ENCODE peak calls at places on chromosomes 3 and 15, in ten cellular contexts. One of them, this sample, is unnamed.

GRCh38 chr15:53212785-53213184 is 422.6 kb upstream of the ONECUT1 start:
- DNase-seq in lower lobe of right lung: no peak
- DNase-seq in HCEC 1CT: no peak
- DNase-seq in psoas muscle: no peak
- DNase-seq in astrocyte of the spinal cord: no peak
- DNase-seq in T follicular helper cell: no peak
- DNase-seq in stimulated activated CD4-positive, alpha-beta T cell treated with anti-CD3 and anti-CD28 coated beads, Interleukin-1b, Interleukin-23, amount 100 ng/mL, for 4 hours: no peak
- DNase-seq in adrenal gland: no peak
- DNase-seq in tibial nerve: no peak
- DNase-seq in astrocyte: no peak
- DNase-seq in this sample: no peak

GRCh38 chr3:106261915-106262683 is 393.3 kb upstream of the CBLB start:
- DNase-seq in lower lobe of right lung: no peak
- DNase-seq in HCEC 1CT: peak
- DNase-seq in psoas muscle: no peak
- DNase-seq in astrocyte of the spinal cord: peak
- DNase-seq in T follicular helper cell: no peak
- DNase-seq in stimulated activated CD4-positive, alpha-beta T cell treated with anti-CD3 and anti-CD28 coated beads, Interleukin-1b, Interleukin-23, amount 100 ng/mL, for 4 hours: no peak
- DNase-seq in adrenal gland: no peak
- DNase-seq in tibial nerve: no peak
- DNase-seq in astrocyte: peak
- DNase-seq in this sample: peak

GRCh38 chr3:151305778-151306157 is 10.9 kb downstream of the GPR87 start:
- DNase-seq in lower lobe of right lung: no peak
- DNase-seq in HCEC 1CT: no peak
- DNase-seq in psoas muscle: no peak
- DNase-seq in astrocyte of the spinal cord: no peak
- DNase-seq in T follicular helper cell: no peak
- DNase-seq in stimulated activated CD4-positive, alpha-beta T cell treated with anti-CD3 and anti-CD28 coated beads, Interleukin-1b, Interleukin-23, amount 100 ng/mL, for 4 hours: no peak
- DNase-seq in adrenal gland: no peak
- DNase-seq in tibial nerve: no peak
- DNase-seq in astrocyte: no peak
- DNase-seq in this sample: no peak

GRCh38 chr3:46922871-46923558 is 45.5 kb downstream of the PTH1R start:
- DNase-seq in lower lobe of right lung: peak
- DNase-seq in HCEC 1CT: no peak
- DNase-seq in psoas muscle: peak
- DNase-seq in astrocyte of the spinal cord: no peak
- DNase-seq in T follicular helper cell: no peak
- DNase-seq in stimulated activated CD4-positive, alpha-beta T cell treated with anti-CD3 and anti-CD28 coated beads, Interleukin-1b, Interleukin-23, amount 100 ng/mL, for 4 hours: no peak
- DNase-seq in adrenal gland: no peak
- DNase-seq in tibial nerve: no peak
- DNase-seq in astrocyte: no peak
- DNase-seq in this sample: no peak

GRCh38 chr3:168154101-168154500 is 58.4 kb upstream of the GOLIM4 start:
- DNase-seq in lower lobe of right lung: no peak
- DNase-seq in HCEC 1CT: no peak
- DNase-seq in psoas muscle: no peak
- DNase-seq in astrocyte of the spinal cord: no peak
- DNase-seq in T follicular helper cell: no peak
- DNase-seq in stimulated activated CD4-positive, alpha-beta T cell treated with anti-CD3 and anti-CD28 coated beads, Interleukin-1b, Interleukin-23, amount 100 ng/mL, for 4 hours: no peak
- DNase-seq in adrenal gland: no peak
- DNase-seq in tibial nerve: no peak
- DNase-seq in astrocyte: no peak
- DNase-seq in this sample: no peak

GRCh38 chr3:124121379-124122336 is 129.7 kb upstream of the ROPN1 start:
- DNase-seq in lower lobe of right lung: no peak
- DNase-seq in HCEC 1CT: no peak
- DNase-seq in psoas muscle: no peak
- DNase-seq in astrocyte of the spinal cord: no peak
- DNase-seq in T follicular helper cell: no peak
- DNase-seq in stimulated activated CD4-positive, alpha-beta T cell treated with anti-CD3 and anti-CD28 coated beads, Interleukin-1b, Interleukin-23, amount 100 ng/mL, for 4 hours: no peak
- DNase-seq in adrenal gland: no peak
- DNase-seq in tibial nerve: no peak
- DNase-seq in astrocyte: no peak
- DNase-seq in this sample: no peak

GRCh38 chr3:138694287-138695007 is 85.9 kb downstream of the FAIM start:
- DNase-seq in lower lobe of right lung: no peak
- DNase-seq in HCEC 1CT: peak
- DNase-seq in psoas muscle: no peak
- DNase-seq in astrocyte of the spinal cord: peak
- DNase-seq in T follicular helper cell: no peak
- DNase-seq in stimulated activated CD4-positive, alpha-beta T cell treated with anti-CD3 and anti-CD28 coated beads, Interleukin-1b, Interleukin-23, amount 100 ng/mL, for 4 hours: no peak
- DNase-seq in adrenal gland: peak
- DNase-seq in tibial nerve: no peak
- DNase-seq in astrocyte: peak
- DNase-seq in this sample: peak

GRCh38 chr15:32778391-32779176 is 60.8 kb downstream of the GREM1 start:
- DNase-seq in lower lobe of right lung: no peak
- DNase-seq in HCEC 1CT: no peak
- DNase-seq in psoas muscle: no peak
- DNase-seq in astrocyte of the spinal cord: no peak
- DNase-seq in T follicular helper cell: no peak
- DNase-seq in stimulated activated CD4-positive, alpha-beta T cell treated with anti-CD3 and anti-CD28 coated beads, Interleukin-1b, Interleukin-23, amount 100 ng/mL, for 4 hours: no peak
- DNase-seq in adrenal gland: no peak
- DNase-seq in tibial nerve: no peak
- DNase-seq in astrocyte: peak
- DNase-seq in this sample: no peak

GRCh38 chr3:155744626-155745324 is at the start of gene PLCH1:
- DNase-seq in lower lobe of right lung: peak
- DNase-seq in HCEC 1CT: peak
- DNase-seq in psoas muscle: peak
- DNase-seq in astrocyte of the spinal cord: peak
- DNase-seq in T follicular helper cell: peak
- DNase-seq in stimulated activated CD4-positive, alpha-beta T cell treated with anti-CD3 and anti-CD28 coated beads, Interleukin-1b, Interleukin-23, amount 100 ng/mL, for 4 hours: peak
- DNase-seq in adrenal gland: peak
- DNase-seq in tibial nerve: peak
- DNase-seq in astrocyte: peak
- DNase-seq in this sample: peak

GRCh38 chr15:70023064-70023768 is 74.5 kb downstream of the TLE3 start:
- DNase-seq in lower lobe of right lung: peak
- DNase-seq in HCEC 1CT: peak
- DNase-seq in psoas muscle: no peak
- DNase-seq in astrocyte of the spinal cord: peak
- DNase-seq in T follicular helper cell: peak
- DNase-seq in stimulated activated CD4-positive, alpha-beta T cell treated with anti-CD3 and anti-CD28 coated beads, Interleukin-1b, Interleukin-23, amount 100 ng/mL, for 4 hours: no peak
- DNase-seq in adrenal gland: no peak
- DNase-seq in tibial nerve: no peak
- DNase-seq in astrocyte: peak
- DNase-seq in this sample: peak

GRCh38 chr3:73453676-73454075 is 171.1 kb downstream of the PDZRN3 start:
- DNase-seq in lower lobe of right lung: no peak
- DNase-seq in HCEC 1CT: no peak
- DNase-seq in psoas muscle: no peak
- DNase-seq in astrocyte of the spinal cord: peak
- DNase-seq in T follicular helper cell: no peak
- DNase-seq in stimulated activated CD4-positive, alpha-beta T cell treated with anti-CD3 and anti-CD28 coated beads, Interleukin-1b, Interleukin-23, amount 100 ng/mL, for 4 hours: no peak
- DNase-seq in adrenal gland: no peak
- DNase-seq in tibial nerve: no peak
- DNase-seq in astrocyte: peak
- DNase-seq in this sample: no peak

GRCh38 chr3:23949784-23950183 is 4.7 kb downstream of the NR1D2 start:
- DNase-seq in lower lobe of right lung: no peak
- DNase-seq in HCEC 1CT: no peak
- DNase-seq in psoas muscle: peak
- DNase-seq in astrocyte of the spinal cord: peak
- DNase-seq in T follicular helper cell: no peak
- DNase-seq in stimulated activated CD4-positive, alpha-beta T cell treated with anti-CD3 and anti-CD28 coated beads, Interleukin-1b, Interleukin-23, amount 100 ng/mL, for 4 hours: no peak
- DNase-seq in adrenal gland: peak
- DNase-seq in tibial nerve: no peak
- DNase-seq in astrocyte: no peak
- DNase-seq in this sample: no peak

GRCh38 chr3:37853691-37854413 is 7.8 kb upstream of the CTDSPL start:
- DNase-seq in lower lobe of right lung: no peak
- DNase-seq in HCEC 1CT: no peak
- DNase-seq in psoas muscle: no peak
- DNase-seq in astrocyte of the spinal cord: no peak
- DNase-seq in T follicular helper cell: no peak
- DNase-seq in stimulated activated CD4-positive, alpha-beta T cell treated with anti-CD3 and anti-CD28 coated beads, Interleukin-1b, Interleukin-23, amount 100 ng/mL, for 4 hours: no peak
- DNase-seq in adrenal gland: no peak
- DNase-seq in tibial nerve: no peak
- DNase-seq in astrocyte: no peak
- DNase-seq in this sample: no peak

GRCh38 chr3:70069557-70069956 is 70.0 kb downstream of the SAMMSON start:
- DNase-seq in lower lobe of right lung: no peak
- DNase-seq in HCEC 1CT: no peak
- DNase-seq in psoas muscle: no peak
- DNase-seq in astrocyte of the spinal cord: no peak
- DNase-seq in T follicular helper cell: no peak
- DNase-seq in stimulated activated CD4-positive, alpha-beta T cell treated with anti-CD3 and anti-CD28 coated beads, Interleukin-1b, Interleukin-23, amount 100 ng/mL, for 4 hours: no peak
- DNase-seq in adrenal gland: no peak
- DNase-seq in tibial nerve: no peak
- DNase-seq in astrocyte: no peak
- DNase-seq in this sample: no peak

GRCh38 chr3:25863560-25863959 is 73.7 kb downstream of the OXSM start:
- DNase-seq in lower lobe of right lung: no peak
- DNase-seq in HCEC 1CT: no peak
- DNase-seq in psoas muscle: no peak
- DNase-seq in astrocyte of the spinal cord: no peak
- DNase-seq in T follicular helper cell: no peak
- DNase-seq in stimulated activated CD4-positive, alpha-beta T cell treated with anti-CD3 and anti-CD28 coated beads, Interleukin-1b, Interleukin-23, amount 100 ng/mL, for 4 hours: no peak
- DNase-seq in adrenal gland: no peak
- DNase-seq in tibial nerve: no peak
- DNase-seq in astrocyte: no peak
- DNase-seq in this sample: no peak

GRCh38 chr3:17213102-17213501 is 328.3 kb downstream of the PLCL2 start:
- DNase-seq in lower lobe of right lung: no peak
- DNase-seq in HCEC 1CT: peak
- DNase-seq in psoas muscle: no peak
- DNase-seq in astrocyte of the spinal cord: no peak
- DNase-seq in T follicular helper cell: no peak
- DNase-seq in stimulated activated CD4-positive, alpha-beta T cell treated with anti-CD3 and anti-CD28 coated beads, Interleukin-1b, Interleukin-23, amount 100 ng/mL, for 4 hours: no peak
- DNase-seq in adrenal gland: no peak
- DNase-seq in tibial nerve: no peak
- DNase-seq in astrocyte: no peak
- DNase-seq in this sample: no peak

GRCh38 chr3:168040624-168041208 is 55.0 kb downstream of the GOLIM4 start:
- DNase-seq in lower lobe of right lung: no peak
- DNase-seq in HCEC 1CT: peak
- DNase-seq in psoas muscle: no peak
- DNase-seq in astrocyte of the spinal cord: peak
- DNase-seq in T follicular helper cell: no peak
- DNase-seq in stimulated activated CD4-positive, alpha-beta T cell treated with anti-CD3 and anti-CD28 coated beads, Interleukin-1b, Interleukin-23, amount 100 ng/mL, for 4 hours: no peak
- DNase-seq in adrenal gland: peak
- DNase-seq in tibial nerve: no peak
- DNase-seq in astrocyte: peak
- DNase-seq in this sample: peak

GRCh38 chr3:123287051-123287961 is 85.6 kb downstream of the SEC22A start:
- DNase-seq in lower lobe of right lung: no peak
- DNase-seq in HCEC 1CT: no peak
- DNase-seq in psoas muscle: peak
- DNase-seq in astrocyte of the spinal cord: no peak
- DNase-seq in T follicular helper cell: no peak
- DNase-seq in stimulated activated CD4-positive, alpha-beta T cell treated with anti-CD3 and anti-CD28 coated beads, Interleukin-1b, Interleukin-23, amount 100 ng/mL, for 4 hours: no peak
- DNase-seq in adrenal gland: no peak
- DNase-seq in tibial nerve: no peak
- DNase-seq in astrocyte: no peak
- DNase-seq in this sample: no peak

GRCh38 chr15:53716909-53717878 is 42.3 kb downstream of the WDR72 start:
- DNase-seq in lower lobe of right lung: no peak
- DNase-seq in HCEC 1CT: no peak
- DNase-seq in psoas muscle: no peak
- DNase-seq in astrocyte of the spinal cord: peak
- DNase-seq in T follicular helper cell: no peak
- DNase-seq in stimulated activated CD4-positive, alpha-beta T cell treated with anti-CD3 and anti-CD28 coated beads, Interleukin-1b, Interleukin-23, amount 100 ng/mL, for 4 hours: no peak
- DNase-seq in adrenal gland: no peak
- DNase-seq in tibial nerve: no peak
- DNase-seq in astrocyte: no peak
- DNase-seq in this sample: peak

GRCh38 chr15:56917652-56918045 is 795 bp upstream of the TCF12 start:
- DNase-seq in lower lobe of right lung: no peak
- DNase-seq in HCEC 1CT: no peak
- DNase-seq in psoas muscle: peak
- DNase-seq in astrocyte of the spinal cord: no peak
- DNase-seq in T follicular helper cell: no peak
- DNase-seq in stimulated activated CD4-positive, alpha-beta T cell treated with anti-CD3 and anti-CD28 coated beads, Interleukin-1b, Interleukin-23, amount 100 ng/mL, for 4 hours: no peak
- DNase-seq in adrenal gland: no peak
- DNase-seq in tibial nerve: no peak
- DNase-seq in astrocyte: no peak
- DNase-seq in this sample: no peak

GRCh38 chr3:66561374-66561773 is 60.6 kb upstream of the LRIG1 start:
- DNase-seq in lower lobe of right lung: no peak
- DNase-seq in HCEC 1CT: peak
- DNase-seq in psoas muscle: no peak
- DNase-seq in astrocyte of the spinal cord: no peak
- DNase-seq in T follicular helper cell: no peak
- DNase-seq in stimulated activated CD4-positive, alpha-beta T cell treated with anti-CD3 and anti-CD28 coated beads, Interleukin-1b, Interleukin-23, amount 100 ng/mL, for 4 hours: no peak
- DNase-seq in adrenal gland: no peak
- DNase-seq in tibial nerve: no peak
- DNase-seq in astrocyte: peak
- DNase-seq in this sample: no peak

GRCh38 chr3:108569336-108569735 is 19.9 kb downstream of the CIP2A start:
- DNase-seq in lower lobe of right lung: no peak
- DNase-seq in HCEC 1CT: no peak
- DNase-seq in psoas muscle: no peak
- DNase-seq in astrocyte of the spinal cord: no peak
- DNase-seq in T follicular helper cell: no peak
- DNase-seq in stimulated activated CD4-positive, alpha-beta T cell treated with anti-CD3 and anti-CD28 coated beads, Interleukin-1b, Interleukin-23, amount 100 ng/mL, for 4 hours: no peak
- DNase-seq in adrenal gland: no peak
- DNase-seq in tibial nerve: no peak
- DNase-seq in astrocyte: no peak
- DNase-seq in this sample: no peak

GRCh38 chr3:176971613-176972174 is 225.6 kb downstream of the TBL1XR1 start:
- DNase-seq in lower lobe of right lung: no peak
- DNase-seq in HCEC 1CT: no peak
- DNase-seq in psoas muscle: no peak
- DNase-seq in astrocyte of the spinal cord: no peak
- DNase-seq in T follicular helper cell: no peak
- DNase-seq in stimulated activated CD4-positive, alpha-beta T cell treated with anti-CD3 and anti-CD28 coated beads, Interleukin-1b, Interleukin-23, amount 100 ng/mL, for 4 hours: no peak
- DNase-seq in adrenal gland: no peak
- DNase-seq in tibial nerve: no peak
- DNase-seq in astrocyte: no peak
- DNase-seq in this sample: no peak

GRCh38 chr3:72657666-72658065 is 190.6 kb downstream of the SHQ1 start:
- DNase-seq in lower lobe of right lung: no peak
- DNase-seq in HCEC 1CT: no peak
- DNase-seq in psoas muscle: no peak
- DNase-seq in astrocyte of the spinal cord: peak
- DNase-seq in T follicular helper cell: peak
- DNase-seq in stimulated activated CD4-positive, alpha-beta T cell treated with anti-CD3 and anti-CD28 coated beads, Interleukin-1b, Interleukin-23, amount 100 ng/mL, for 4 hours: no peak
- DNase-seq in adrenal gland: peak
- DNase-seq in tibial nerve: no peak
- DNase-seq in astrocyte: no peak
- DNase-seq in this sample: no peak